ENCODE peak calls at places on chromosomes 7 and 10, in four cellular contexts. J is suprapubic skin, U is heart left ventricle, R is breast epithelium. K is an unnamed sample.
A peak's percentile ranks its signal among the peaks of the same experiment; 100 is the strongest.

GRCh38 chr7:91835191-91836064 is 45.1 kb downstream of the MTERF1 start:
- DNase-seq in U (no peak), R (no peak), J (no peak), K (no peak)

GRCh38 chr7:24318326-24318725 is 34.3 kb downstream of the NPY start:
- DNase-seq in R (no peak), U (no peak), J (no peak), K (no peak)

GRCh38 chr10:97683556-97684357 is 3.3 kb downstream of the AVPI1 start:
- DNase-seq in U (no peak), J (no peak), R (no peak), K (no peak)

GRCh38 chr7:30692882-30693281 is 10.6 kb upstream of the CRHR2 start:
- DNase-seq in J (no peak), U (no peak), R (no peak), K (no peak)

GRCh38 chr7:34333925-34334324 is 324.1 kb upstream of the NPSR1 start:
- DNase-seq in R (no peak), U (no peak), J (no peak), K (no peak)

GRCh38 chr10:44697096-44697495 is 214.0 kb upstream of the TMEM72 start:
- DNase-seq in R (no peak), J (no peak), U (no peak), K (no peak)

GRCh38 chr10:119364941-119365340 is 157.6 kb downstream of the GRK5 start:
- DNase-seq in J (no peak), U (no peak), R (no peak), K (no peak)

GRCh38 chr7:144468990-144469732 is 65.7 kb upstream of the NOBOX start:
- DNase-seq in J (no peak), R (no peak), U (no peak), K (no peak)

GRCh38 chr10:42990721-42991441 is 86.0 kb upstream of the RET start:
- DNase-seq in J (peak; percentile 50), U (no peak), R (peak; percentile 41), K (peak; percentile 66)

GRCh38 chr7:99374121-99375064 is at the start of gene ARPC1B:
- DNase-seq in J (peak; percentile 89), R (peak; percentile 65), U (peak; percentile 89), K (peak; percentile 95)

GRCh38 chr7:47757946-47758371 is 176.0 kb upstream of the TNS3 start:
- DNase-seq in J (peak; percentile 94), U (peak; percentile 45), R (peak; percentile 81), K (peak; percentile 96)

GRCh38 chr10:68826764-68827591 is at the start of gene STOX1:
- DNase-seq in U (peak; percentile 40), R (peak; percentile 62), J (no peak), K (no peak)

GRCh38 chr10:124597677-124598165 is 136.1 kb downstream of the LHPP start:
- DNase-seq in U (no peak), R (no peak), J (no peak), K (no peak)

GRCh38 chr7:112876877-112877276 is 86.7 kb upstream of the TMEM168 start:
- DNase-seq in J (no peak), U (no peak), R (no peak), K (no peak)

GRCh38 chr10:65571011-65571570 is 1354.7 kb upstream of the LRRTM3 start:
- DNase-seq in J (no peak), R (no peak), U (no peak), K (no peak)

GRCh38 chr7:50676079-50676478 is 106.6 kb downstream of the GRB10 start:
- DNase-seq in J (no peak), R (no peak), U (no peak), K (no peak)

GRCh38 chr7:28572321-28573058 is 160.2 kb downstream of the CREB5 start:
- DNase-seq in U (no peak), J (no peak), R (no peak), K (no peak)

GRCh38 chr7:28573059-28573553 is 160.8 kb downstream of the CREB5 start:
- DNase-seq in R (peak; percentile 56), J (no peak), U (peak; percentile 61), K (no peak)

GRCh38 chr7:28571405-28571804 is 159.1 kb downstream of the CREB5 start:
- DNase-seq in U (no peak), J (no peak), R (no peak), K (no peak)

GRCh38 chr7:28575241-28575643 is 162.9 kb downstream of the CREB5 start:
- DNase-seq in U (no peak), R (no peak), J (no peak), K (no peak)

DNA sequence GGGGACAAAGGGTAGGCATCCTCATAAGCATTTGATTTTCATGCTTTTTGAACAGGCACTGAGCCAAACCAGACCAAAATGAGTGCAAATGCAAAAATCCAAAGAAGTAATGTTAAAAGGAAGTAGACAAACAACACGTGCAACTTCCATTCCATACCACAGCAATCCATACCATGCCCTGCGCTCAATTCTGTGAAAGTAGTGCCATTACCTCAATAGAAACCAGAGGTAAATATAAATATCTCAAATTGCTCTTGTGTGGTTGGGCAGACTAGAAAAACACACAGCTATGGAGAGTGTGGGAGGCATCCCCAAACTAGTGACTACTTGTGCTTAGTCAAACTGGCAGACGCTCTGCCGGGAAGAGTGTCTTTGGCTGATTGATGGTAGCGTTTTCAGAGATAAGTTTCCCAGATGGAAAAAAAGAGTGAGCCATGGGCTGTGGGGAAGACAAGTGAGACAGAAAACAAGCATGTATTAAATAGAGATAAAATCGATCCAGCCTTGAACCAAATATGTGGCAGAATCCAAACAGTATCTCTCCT is 161.5 kb downstream of the CREB5 start:
- DNase-seq in R (no peak), U (no peak), J (no peak), K (no peak)
- H3K4me3 ChIP-seq in R (no peak overlapping the region), U (no peak overlapping the region), J (no peak overlapping the region), K (no peak overlapping the region)

DNA sequence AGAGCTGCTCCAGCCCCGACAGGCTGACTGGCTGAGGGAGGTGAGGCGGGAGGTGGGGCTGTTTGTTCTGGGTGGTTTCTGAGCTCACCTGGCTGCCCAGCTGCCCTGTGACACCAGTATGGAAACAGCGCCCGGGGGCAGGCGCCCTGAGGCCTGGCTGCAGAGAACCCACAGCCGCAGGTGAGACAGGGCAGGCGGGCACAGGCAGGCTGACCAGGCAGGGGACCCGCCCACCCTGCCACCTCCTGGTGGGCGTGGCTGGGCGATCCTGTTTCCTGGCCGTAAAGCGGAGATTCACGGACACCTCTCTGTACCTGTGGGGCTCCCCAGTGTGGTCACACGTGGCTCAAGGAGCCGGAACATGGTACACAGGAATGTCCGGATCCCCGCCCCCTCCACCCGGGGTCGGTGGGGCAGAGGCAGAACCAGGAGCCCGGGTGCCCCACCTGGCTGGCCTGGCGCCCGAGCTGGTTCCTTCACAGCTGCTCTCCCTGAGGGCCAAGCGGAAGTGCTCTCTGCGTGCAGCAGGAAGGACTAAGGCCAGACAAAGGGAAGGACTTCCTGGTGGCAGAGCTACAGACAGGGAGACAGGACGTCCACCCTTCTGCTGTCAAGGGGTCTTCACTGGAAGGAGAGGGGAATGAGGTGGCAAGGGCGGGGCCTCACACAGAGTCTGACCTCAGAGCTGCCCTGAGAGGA is 3.9 kb downstream of the MICALL2 start:
- DNase-seq in R (peak; percentile 88), U (no peak), J (no peak), K (no peak)
- TF ChIP-seq POLR2A in R (no peak), U (no peak), J (no peak), K (no peak)

GRCh38 chr7:54663186-54663585 is 95.8 kb downstream of the SEC61G start:
- DNase-seq in U (no peak), R (no peak), J (no peak), K (no peak)
- H3K4me3 ChIP-seq in U (no peak overlapping the region), R (no peak overlapping the region), J (no peak overlapping the region), K (no peak overlapping the region)

DNA sequence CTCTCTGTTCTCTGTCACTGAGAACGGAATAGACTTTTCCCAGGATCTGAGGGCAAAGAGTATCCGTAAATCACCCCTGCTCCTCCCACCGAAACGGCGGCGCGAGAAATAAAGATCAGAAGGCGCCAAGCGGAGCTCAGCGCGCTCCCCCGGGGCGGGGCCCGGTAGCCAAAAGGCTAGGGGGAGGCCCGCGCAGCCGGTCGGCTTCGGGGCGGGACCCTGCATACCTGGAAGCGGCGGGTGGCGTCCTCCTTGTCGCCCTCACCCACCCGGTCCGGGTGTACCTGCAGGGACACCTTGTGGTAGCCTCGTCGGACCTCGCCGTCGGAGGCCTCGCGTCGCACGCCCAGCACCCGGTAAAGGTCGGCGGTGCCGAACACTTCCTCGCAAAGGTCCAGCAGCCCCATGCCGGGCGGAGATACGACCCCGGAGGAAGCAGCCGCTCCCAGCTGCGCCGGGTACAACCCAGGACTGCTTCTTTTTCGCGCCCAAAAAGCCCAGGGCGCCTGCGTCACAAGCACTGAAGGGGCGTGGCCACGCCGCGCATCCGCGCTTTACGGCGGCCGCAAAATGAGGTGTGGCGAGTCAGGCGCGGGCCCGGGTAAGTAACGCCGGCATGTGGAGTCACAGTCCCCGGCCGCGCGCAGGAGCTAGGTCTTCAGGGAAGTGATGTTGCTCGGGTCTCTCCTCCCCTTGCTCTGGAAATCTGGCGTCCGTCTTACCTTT is at the start of gene DNAJC9:
- DNase-seq in J (peak; percentile 97), R (peak; percentile 95), U (peak; percentile 96), K (peak; percentile 99)
- TF ChIP-seq POLR2A in J (peak; percentile 88), R (peak; percentile 77), U (no peak), K (peak; percentile 34)

K was measured in lower leg skin.